ENCODE peak calls at places on chromosomes 6 and 20, in nine cellular contexts. U is spleen, F is A549, L is ovary, Q is adrenal gland, Y is prostate gland, E is breast epithelium, Z is stomach, A is right lobe of liver. K is an unnamed sample.

GRCh38 chr20:6583134-6583738 is 184.2 kb upstream of the BMP2 start:
- DNase-seq in U (peak; percentile 54), F (peak; percentile 37), L (no peak), Q (peak; percentile 30), Y (peak; percentile 20), E (no peak), Z (peak; percentile 49), A (peak; percentile 52), K (peak; percentile 79)

GRCh38 chr20:24917056-24917455 is 32.0 kb upstream of the CST7 start:
- DNase-seq in U (no peak), F (no peak), L (no peak), Q (no peak), Y (no peak), E (no peak), Z (no peak), A (no peak), K (no peak)

GRCh38 chr20:57570145-57570850 is 9.4 kb downstream of the PCK1 start:
- DNase-seq in U (peak; percentile 22), F (no peak), L (no peak), Q (no peak), Y (no peak), E (no peak), Z (no peak), A (no peak), K (no peak)

GRCh38 chr6:89221971-89222887 is 5.1 kb upstream of the GABRR1 start:
- DNase-seq in U (no peak), F (no peak), L (no peak), Q (no peak), Y (no peak), E (no peak), Z (no peak), A (no peak), K (no peak)

GRCh38 chr6:44075137-44076015 is 51.9 kb downstream of the MRPL14 start:
- DNase-seq in U (no peak), F (no peak), L (peak; percentile 41), Q (no peak), Y (no peak), E (no peak), Z (no peak), A (peak; percentile 63), K (no peak)

GRCh38 chr6:56899311-56899710 is 55.6 kb upstream of the BEND6 start:
- DNase-seq in U (no peak), F (no peak), L (no peak), Q (no peak), Y (peak; percentile 74), E (no peak), Z (no peak), A (no peak), K (no peak)

GRCh38 chr6:169719117-169719516 is 5.2 kb downstream of the PHF10 start:
- DNase-seq in U (no peak), F (no peak), L (no peak), Q (no peak), Y (no peak), E (no peak), Z (no peak), A (no peak), K (no peak)

GRCh38 chr20:25484224-25484846 is 76.9 kb downstream of the GINS1 start:
- DNase-seq in U (no peak), F (no peak), L (no peak), Q (no peak), Y (peak; percentile 54), E (peak; percentile 60), Z (no peak), A (no peak), K (no peak)

GRCh38 chr6:170037541-170038250 is 253.2 kb downstream of the DLL1 start:
- DNase-seq in U (peak; percentile 67), F (no peak), L (peak; percentile 11), Q (no peak), Y (no peak), E (no peak), Z (peak; percentile 31), A (no peak), K (no peak)

GRCh38 chr6:45626087-45626891 is 248.6 kb upstream of the SUPT3H start:
- DNase-seq in U (no peak), F (no peak), L (no peak), Q (no peak), Y (no peak), E (no peak), Z (no peak), A (no peak), K (no peak)

GRCh38 chr6:25311251-25311910 is 32.2 kb downstream of the CARMIL1 start:
- DNase-seq in U (no peak), F (peak; percentile 10), L (no peak), Q (no peak), Y (no peak), E (no peak), Z (no peak), A (no peak), K (no peak)

GRCh38 chr20:54244113-54244512 is 36.2 kb downstream of the PFDN4 start:
- DNase-seq in U (no peak), F (no peak), L (no peak), Q (no peak), Y (no peak), E (no peak), Z (no peak), A (no peak), K (no peak)

GRCh38 chr6:11311970-11312369 is 79.5 kb upstream of the NEDD9 start:
- DNase-seq in U (no peak), F (no peak), L (no peak), Q (no peak), Y (no peak), E (no peak), Z (no peak), A (no peak), K (no peak)

GRCh38 chr20:37387519-37388269 is 41.8 kb downstream of the SRC start:
- DNase-seq in U (peak; percentile 42), F (no peak), L (no peak), Q (no peak), Y (no peak), E (no peak), Z (no peak), A (peak; percentile 14), K (no peak)

GRCh38 chr6:14732845-14733757 is 512.8 kb upstream of the JARID2 start:
- DNase-seq in U (no peak), F (peak; percentile 53), L (no peak), Q (no peak), Y (no peak), E (no peak), Z (no peak), A (no peak), K (no peak)

GRCh38 chr6:1670711-1671462 is 61.2 kb downstream of the FOXC1 start:
- DNase-seq in U (no peak), F (no peak), L (no peak), Q (no peak), Y (no peak), E (peak; percentile 45), Z (no peak), A (no peak), K (no peak)

GRCh38 chr6:42403415-42403814 is 48.3 kb downstream of the TRERF1 start:
- DNase-seq in U (no peak), F (no peak), L (no peak), Q (no peak), Y (no peak), E (no peak), Z (no peak), A (no peak), K (no peak)

GRCh38 chr6:36825452-36825851 is 13.8 kb downstream of the CPNE5 start:
- DNase-seq in U (no peak), F (no peak), L (no peak), Q (no peak), Y (no peak), E (no peak), Z (no peak), A (no peak), K (no peak)

GRCh38 chr20:58312836-58313235 is 3.3 kb downstream of the RAB22A start:
- DNase-seq in U (no peak), F (no peak), L (no peak), Q (no peak), Y (no peak), E (no peak), Z (no peak), A (no peak), K (no peak)

GRCh38 chr6:107153061-107153460 is 37.7 kb upstream of the BEND3 start:
- DNase-seq in U (no peak), F (no peak), L (no peak), Q (no peak), Y (no peak), E (no peak), Z (no peak), A (no peak), K (no peak)

GRCh38 chr6:31575335-31575901 is at the start of gene TNF:
- DNase-seq in U (peak; percentile 89), F (no peak), L (no peak), Q (no peak), Y (no peak), E (peak; percentile 53), Z (peak; percentile 32), A (peak; percentile 49), K (no peak)

DNA sequence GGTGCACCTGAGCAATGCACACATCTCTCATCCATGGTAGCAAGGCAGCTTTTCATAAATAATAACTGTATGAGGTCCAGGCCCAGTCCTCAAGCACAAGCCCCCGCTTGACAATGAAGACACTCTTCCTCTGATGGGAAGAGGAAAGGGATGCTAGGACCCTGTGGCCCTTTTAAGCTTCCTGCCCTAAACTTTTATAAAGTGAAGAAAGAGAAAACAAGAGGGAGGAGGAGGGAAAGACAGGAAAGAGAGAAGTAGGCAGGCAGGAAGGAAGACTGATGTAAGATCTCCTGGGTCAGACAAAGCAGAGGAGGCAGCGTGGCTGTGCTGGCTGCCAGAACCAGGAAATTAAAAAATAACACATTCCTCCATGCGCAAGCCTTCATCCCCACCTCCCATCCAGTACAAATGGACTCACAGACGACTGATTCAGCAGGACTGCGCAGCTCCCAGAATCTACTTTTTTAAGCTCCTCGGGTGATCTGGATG is 16.4 kb downstream of the TNFAIP3 start:
- DNase-seq in U (no peak), F (no peak), L (no peak), Q (no peak), Y (no peak), E (no peak), Z (no peak), A (no peak), K (no peak)
- TF ChIP-seq POLR2A in U (no peak), F (no peak), L (no peak), Q (no peak), Y (no peak), E (no peak), Z (no peak), A (no peak), K (no peak)

GRCh38 chr20:50790651-50791277 is 4.1 kb upstream of the BCAS4 start:
- DNase-seq in U (peak; percentile 95), F (peak; percentile 87), L (peak; percentile 91), Q (peak; percentile 85), Y (peak; percentile 90), E (peak; percentile 82), Z (peak; percentile 94), A (peak; percentile 90), K (peak; percentile 91)
- TF ChIP-seq POLR2A in U (no peak), F (peak; percentile 42), L (no peak), Q (no peak), Y (peak; percentile 50), E (no peak), Z (no peak), A (peak; percentile 10), K (peak; percentile 71)

GRCh38 chr6:53794720-53795253 is at the start of gene LRRC1:
- DNase-seq in U (peak; percentile 97), F (peak; percentile 74), L (peak; percentile 96), Q (peak; percentile 94), Y (peak; percentile 90), E (peak; percentile 73), Z (peak; percentile 95), A (peak; percentile 93), K (peak; percentile 80)
- TF ChIP-seq POLR2A in U (peak; percentile 40), F (peak; percentile 63), L (peak; percentile 40), Q (peak; percentile 72), Y (peak; percentile 73), E (peak; percentile 55), Z (no peak), A (peak; percentile 41), K (no peak)

GRCh38 chr6:158642097-158642601 is 2.4 kb downstream of the DYNLT1 start:
- DNase-seq in U (no peak), F (no peak), L (no peak), Q (no peak), Y (no peak), E (no peak), Z (peak; percentile 22), A (no peak), K (no peak)
- TF ChIP-seq POLR2A in U (no peak), F (no peak), L (no peak), Q (peak; percentile 71), Y (no peak), E (no peak), Z (no peak), A (no peak), K (no peak)

K was measured in erythroblast.